ENCODE peak calls at places on chromosomes 16 and 17, in five cellular contexts. I, S, R, J and V are unnamed samples.

GRCh38 chr17:7634384-7634783 is 4.4 kb downstream of the SHBG start:
- DNase-seq in I (peak), S (no peak), R (no peak), J (no peak), V (no peak)

GRCh38 chr16:24167129-24167528 is 89.0 kb upstream of the CACNG3 start:
- DNase-seq in I (no peak), S (no peak), R (no peak), J (no peak), V (no peak)

GRCh38 chr16:56357765-56358322 is 67.5 kb downstream of the AMFR start:
- DNase-seq in I (no peak), S (no peak), R (no peak), J (no peak), V (peak)

GRCh38 chr16:61500851-61501250 is 535.4 kb downstream of the CDH8 start:
- DNase-seq in I (no peak), S (no peak), R (no peak), J (no peak), V (no peak)

GRCh38 chr17:58956997-58957724 is 149.5 kb downstream of the TRIM37 start:
- DNase-seq in I (no peak), S (no peak), R (no peak), J (no peak), V (no peak)

GRCh38 chr16:78659216-78659615 is 559.8 kb downstream of the WWOX start:
- DNase-seq in I (no peak), S (no peak), R (no peak), J (no peak), V (no peak)

GRCh38 chr16:89540557-89540956 is 19.9 kb upstream of the RPL13 start:
- DNase-seq in I (no peak), S (no peak), R (no peak), J (no peak), V (no peak)

GRCh38 chr16:3485821-3486505 is 9.3 kb downstream of the C16orf90 start:
- DNase-seq in I (no peak), S (no peak), R (no peak), J (no peak), V (no peak)

GRCh38 chr16:56328276-56329022 is 96.9 kb downstream of the AMFR start:
- DNase-seq in I (no peak), S (no peak), R (no peak), J (no peak), V (no peak)

GRCh38 chr17:3046753-3047152 is 16.7 kb downstream of the OR1D5 start:
- DNase-seq in I (no peak), S (no peak), R (no peak), J (no peak), V (no peak)

GRCh38 chr17:10048951-10049350 is 143.9 kb upstream of the RCVRN start:
- DNase-seq in I (peak), S (no peak), R (no peak), J (no peak), V (no peak)

GRCh38 chr17:43528988-43529814 is 16.9 kb downstream of the ETV4 start:
- DNase-seq in I (no peak), S (no peak), R (no peak), J (no peak), V (no peak)

GRCh38 chr16:13883266-13883665 is 36.7 kb upstream of the ERCC4 start:
- DNase-seq in I (no peak), S (no peak), R (no peak), J (no peak), V (no peak)

GRCh38 chr16:81861503-81861902 is 82.4 kb downstream of the PLCG2 start:
- DNase-seq in I (no peak), S (no peak), R (no peak), J (no peak), V (no peak)

GRCh38 chr17:65529040-65529633 is 32.3 kb downstream of the AXIN2 start:
- DNase-seq in I (no peak), S (no peak), R (no peak), J (no peak), V (no peak)

GRCh38 chr16:60166-60565 is 6.5 kb downstream of the SNRNP25 start:
- DNase-seq in I (no peak), S (no peak), R (no peak), J (no peak), V (no peak)

GRCh38 chr17:6683081-6683684 is 30.0 kb downstream of the SLC13A5 start:
- DNase-seq in I (no peak), S (no peak), R (no peak), J (no peak), V (no peak)

GRCh38 chr17:45431531-45432404 is 902 bp downstream of the ARHGAP27 start:
- DNase-seq in I (peak), S (peak), R (peak), J (peak), V (peak)

GRCh38 chr16:59170065-59170712 is 436.1 kb upstream of the GOT2 start:
- DNase-seq in I (no peak), S (no peak), R (no peak), J (no peak), V (no peak)